ENCODE peak calls at places on chromosomes 3 and 15, in nine cellular contexts. C is naive thymus-derived CD4-positive, alpha-beta T cell; N is Panc1; I is spleen; D is small intestine; B is RWPE2; K is keratinocyte; S is SJSA1; W is lower lobe of right lung. J is an unnamed sample.

GRCh38 chr3:179355996-179356395 is 8.5 kb downstream of the MFN1 start:
- DNase-seq in C (no peak), N (no peak), I (no peak), D (no peak), B (no peak), K (no peak), S (no peak), W (no peak), J (no peak)

GRCh38 chr3:15606434-15606891 is 4.9 kb downstream of the BTD start:
- DNase-seq in C (no peak), N (no peak), I (no peak), D (peak; percentile 94), B (no peak), K (no peak), S (no peak), W (no peak), J (no peak)

GRCh38 chr3:40741729-40742128 is 217.0 kb downstream of the ZNF621 start:
- DNase-seq in C (no peak), N (no peak), I (no peak), D (no peak), B (no peak), K (no peak), S (no peak), W (no peak), J (no peak)

GRCh38 chr3:115986555-115987207 is 363.4 kb downstream of the GAP43 start:
- DNase-seq in C (no peak), N (no peak), I (no peak), D (no peak), B (no peak), K (no peak), S (peak; percentile 14), W (no peak), J (no peak)

GRCh38 chr15:99955532-99955931 is 222.3 kb upstream of the LYSMD4 start:
- DNase-seq in C (peak; percentile 7), N (no peak), I (peak; percentile 33), D (no peak), B (peak; percentile 55), K (no peak), S (no peak), W (no peak), J (no peak)

GRCh38 chr15:78415284-78415683 is 22.7 kb upstream of the IREB2 start:
- DNase-seq in C (no peak), N (no peak), I (no peak), D (peak; percentile 55), B (no peak), K (no peak), S (no peak), W (no peak), J (no peak)

GRCh38 chr3:25474000-25474399 is 45.9 kb downstream of the RARB start:
- DNase-seq in C (no peak), N (no peak), I (no peak), D (no peak), B (no peak), K (no peak), S (no peak), W (no peak), J (no peak)

GRCh38 chr3:16258177-16258576 is 6.6 kb downstream of the DPH3 start:
- DNase-seq in C (no peak), N (no peak), I (no peak), D (no peak), B (no peak), K (no peak), S (no peak), W (no peak), J (no peak)

GRCh38 chr3:139434764-139435291 is 41.5 kb downstream of the RBP2 start:
- DNase-seq in C (no peak), N (no peak), I (no peak), D (peak; percentile 67), B (peak; percentile 86), K (peak; percentile 94), S (no peak), W (no peak), J (no peak)

GRCh38 chr3:180755553-180755952 is 76.3 kb upstream of the CCDC39 start:
- DNase-seq in C (no peak), N (no peak), I (no peak), D (no peak), B (no peak), K (no peak), S (no peak), W (no peak), J (no peak)

GRCh38 chr3:4078903-4079302 is 224.3 kb upstream of the SETMAR start:
- DNase-seq in C (no peak), N (no peak), I (no peak), D (no peak), B (no peak), K (no peak), S (no peak), W (no peak), J (no peak)

GRCh38 chr15:90095521-90095959 is 6.7 kb downstream of the IDH2 start:
- DNase-seq in C (no peak), N (no peak), I (peak; percentile 51), D (no peak), B (no peak), K (no peak), S (no peak), W (no peak), J (no peak)

GRCh38 chr3:31505353-31506048 is 27.2 kb upstream of the STT3B start:
- DNase-seq in C (no peak), N (no peak), I (no peak), D (no peak), B (no peak), K (no peak), S (no peak), W (no peak), J (no peak)

GRCh38 chr3:130609166-130609574 is 92.2 kb downstream of the COL6A6 start:
- DNase-seq in C (no peak), N (no peak), I (no peak), D (no peak), B (no peak), K (no peak), S (no peak), W (no peak), J (no peak)

GRCh38 chr3:168048414-168049330 is 47.1 kb downstream of the GOLIM4 start:
- DNase-seq in C (no peak), N (no peak), I (no peak), D (peak; percentile 27), B (no peak), K (no peak), S (no peak), W (no peak), J (no peak)

GRCh38 chr3:33062814-33063346 is 34.1 kb downstream of the GLB1 start:
- DNase-seq in C (no peak), N (no peak), I (no peak), D (no peak), B (no peak), K (no peak), S (no peak), W (no peak), J (no peak)
- H3K27ac ChIP-seq in C (no peak overlapping the region), N (no peak overlapping the region), I (peak overlapping the region; percentile 64), D (peak overlapping the region; percentile 68), B (no peak overlapping the region), K (no peak overlapping the region), S (no peak overlapping the region), W (no peak overlapping the region), J (no peak overlapping the region)

GRCh38 chr15:65550681-65551098 is 20.4 kb downstream of the HACD3 start:
- DNase-seq in C (no peak), N (no peak), I (no peak), D (peak; percentile 2), B (no peak), K (no peak), S (peak; percentile 57), W (no peak), J (no peak)
- H3K27ac ChIP-seq in C (no peak overlapping the region), N (no peak overlapping the region), I (no peak overlapping the region), D (no peak overlapping the region), B (no peak overlapping the region), K (no peak overlapping the region), S (no peak overlapping the region), W (no peak overlapping the region), J (peak overlapping the region; percentile 11)

GRCh38 chr15:24150542-24150941 is 463.4 kb upstream of the NDN start:
- DNase-seq in C (no peak), N (no peak), I (no peak), D (no peak), B (no peak), K (no peak), S (no peak), W (no peak), J (no peak)

DNA sequence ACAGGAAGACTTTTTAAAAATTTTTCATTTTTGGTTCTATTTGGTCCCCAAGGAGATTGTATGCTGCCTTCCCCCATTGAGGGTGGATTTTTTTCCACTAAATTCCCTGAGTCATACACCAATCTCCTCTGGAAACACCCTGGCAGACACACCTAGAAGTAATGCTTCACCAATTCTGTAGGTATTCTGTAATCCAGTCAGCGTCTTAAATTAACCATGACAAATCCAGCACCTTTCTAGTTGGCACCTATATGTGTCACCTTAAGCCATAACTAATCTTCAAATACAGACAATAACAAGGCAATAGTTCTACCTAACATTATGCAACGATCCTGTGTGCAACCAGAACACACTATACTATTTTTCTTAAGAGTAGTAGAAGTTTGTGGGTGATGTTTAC is 459.1 kb upstream of the NDN start:
- DNase-seq in C (no peak), N (no peak), I (no peak), D (no peak), B (no peak), K (no peak), S (no peak), W (no peak), J (no peak)
- H3K27ac ChIP-seq in C (no peak overlapping the region), N (no peak overlapping the region), I (no peak overlapping the region), D (no peak overlapping the region), B (no peak overlapping the region), K (no peak overlapping the region), S (no peak overlapping the region), W (no peak overlapping the region), J (no peak overlapping the region)

DNA sequence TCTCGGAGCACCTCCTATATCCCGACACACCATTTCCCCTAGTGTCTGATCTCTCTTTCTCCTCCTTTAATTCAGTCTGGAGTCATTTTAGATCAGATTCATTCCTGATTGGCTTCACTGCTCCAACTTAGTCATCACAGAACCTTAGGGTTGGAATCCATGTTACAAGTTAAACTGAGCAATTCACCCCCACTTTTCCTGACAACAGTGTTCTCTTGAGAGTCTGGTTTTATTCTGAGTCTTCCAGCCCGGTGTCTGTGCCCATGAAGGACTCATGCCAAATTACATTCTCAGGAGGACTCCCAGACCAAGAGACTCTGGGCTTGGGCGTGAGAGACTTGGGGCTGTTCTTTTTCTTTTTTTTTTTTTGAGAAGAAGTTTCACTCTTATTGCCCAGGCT is 57.5 kb downstream of the LPP start:
- DNase-seq in C (no peak), N (no peak), I (no peak), D (no peak), B (no peak), K (no peak), S (no peak), W (no peak), J (no peak)
- H3K27ac ChIP-seq in C (no peak overlapping the region), N (no peak overlapping the region), I (peak overlapping the region; percentile 74), D (peak overlapping the region; percentile 77), B (no peak overlapping the region), K (no peak overlapping the region), S (peak overlapping the region; percentile 53), W (peak overlapping the region; percentile 71), J (no peak overlapping the region)